ENCODE peak calls at places on chromosomes 2 and 18, in eight cellular contexts. X is PC-3, J is neural progenitor cell, D is HCT116, Q is SK-N-SH, F is hepatocyte, H is GM23248, Z is OCI-LY7. K is an unnamed sample.

GRCh38 chr2:128488429-128488828 is 169.8 kb upstream of the HS6ST1 start:
- DNase-seq in X (no peak), J (no peak), D (no peak), Q (no peak), F (no peak), H (no peak), Z (no peak), K (no peak)

GRCh38 chr2:98348066-98348561 is 1.9 kb downstream of the CNGA3 start:
- DNase-seq in X (no peak), J (peak), D (no peak), Q (peak), F (no peak), H (peak), Z (no peak), K (peak)

GRCh38 chr2:184302506-184302905 is 295.8 kb upstream of the ZNF804A start:
- DNase-seq in X (peak), J (no peak), D (no peak), Q (no peak), F (no peak), H (peak), Z (no peak), K (no peak)

GRCh38 chr18:6414118-6414722 is 491 bp downstream of the L3MBTL4 start:
- DNase-seq in X (peak), J (peak), D (no peak), Q (peak), F (peak), H (peak), Z (no peak), K (peak)

GRCh38 chr2:71154798-71155197 is 24.4 kb downstream of the MPHOSPH10 start:
- DNase-seq in X (peak), J (peak), D (peak), Q (no peak), F (peak), H (peak), Z (peak), K (peak)

GRCh38 chr2:70133521-70134348 is 46.5 kb downstream of the PCBP1 start:
- DNase-seq in X (no peak), J (no peak), D (no peak), Q (no peak), F (no peak), H (no peak), Z (no peak), K (no peak)

GRCh38 chr2:31002510-31002909 is 135.7 kb downstream of the GALNT14 start:
- DNase-seq in X (no peak), J (no peak), D (no peak), Q (peak), F (no peak), H (no peak), Z (no peak), K (no peak)

GRCh38 chr2:44707945-44708645 is 233.4 kb upstream of the SIX3 start:
- DNase-seq in X (peak), J (peak), D (no peak), Q (no peak), F (no peak), H (no peak), Z (peak), K (no peak)

GRCh38 chr2:233995985-233996384 is 54.5 kb upstream of the SPP2 start:
- DNase-seq in X (no peak), J (no peak), D (no peak), Q (no peak), F (no peak), H (peak), Z (no peak), K (no peak)

GRCh38 chr2:109662889-109663288 is 48.7 kb downstream of the SOWAHC start:
- DNase-seq in X (peak), J (no peak), D (peak), Q (no peak), F (no peak), H (no peak), Z (no peak), K (no peak)

GRCh38 chr2:25131567-25132295 is 36.6 kb downstream of the POMC start:
- DNase-seq in X (no peak), J (peak), D (no peak), Q (no peak), F (peak), H (peak), Z (no peak), K (peak)

GRCh38 chr2:144509001-144509545 is 10.8 kb downstream of the ZEB2 start:
- DNase-seq in X (no peak), J (peak), D (no peak), Q (no peak), F (no peak), H (no peak), Z (no peak), K (peak)

GRCh38 chr2:30756051-30756719 is 51.1 kb downstream of the CAPN13 start:
- DNase-seq in X (peak), J (no peak), D (no peak), Q (peak), F (peak), H (peak), Z (no peak), K (no peak)

GRCh38 chr18:4960578-4960977 is 236.5 kb downstream of the AKAIN1 start:
- DNase-seq in X (no peak), J (no peak), D (no peak), Q (no peak), F (no peak), H (no peak), Z (no peak), K (no peak)

GRCh38 chr18:70195852-70196434 is 9.5 kb downstream of the RTTN start:
- DNase-seq in X (peak), J (peak), D (no peak), Q (peak), F (peak), H (peak), Z (peak), K (peak)

GRCh38 chr18:10041180-10041579 is 127.4 kb downstream of the VAPA start:
- DNase-seq in X (no peak), J (no peak), D (no peak), Q (no peak), F (peak), H (no peak), Z (no peak), K (no peak)

GRCh38 chr2:71935291-71935848 is 212.3 kb downstream of the CYP26B1 start:
- DNase-seq in X (no peak), J (no peak), D (no peak), Q (peak), F (no peak), H (peak), Z (no peak), K (no peak)

GRCh38 chr2:171225302-171225980 is 64.7 kb upstream of the TLK1 start:
- DNase-seq in X (peak), J (no peak), D (peak), Q (no peak), F (peak), H (peak), Z (no peak), K (no peak)

GRCh38 chr2:84223191-84223590 is 235.9 kb downstream of the SUCLG1 start:
- DNase-seq in X (peak), J (no peak), D (no peak), Q (no peak), F (no peak), H (no peak), Z (no peak), K (no peak)

GRCh38 chr2:7034313-7034712 is 117.1 kb downstream of the RNF144A start:
- DNase-seq in X (peak), J (peak), D (no peak), Q (peak), F (peak), H (peak), Z (no peak), K (peak)

GRCh38 chr2:168521342-168521741 is 65.3 kb downstream of the CERS6 start:
- DNase-seq in X (no peak), J (no peak), D (no peak), Q (peak), F (no peak), H (peak), Z (no peak), K (peak)

GRCh38 chr2:85523906-85524566 is 14.9 kb upstream of the MAT2A start:
- DNase-seq in X (no peak), J (peak), D (no peak), Q (peak), F (no peak), H (peak), Z (no peak), K (no peak)

GRCh38 chr2:152025678-152026287 is 73.1 kb downstream of the CACNB4 start:
- DNase-seq in X (peak), J (peak), D (peak), Q (peak), F (peak), H (peak), Z (peak), K (peak)

GRCh38 chr2:57696016-57696415 is 350.6 kb upstream of the VRK2 start:
- DNase-seq in X (peak), J (no peak), D (peak), Q (peak), F (peak), H (peak), Z (no peak), K (no peak)

GRCh38 chr18:58911766-58912165 is 47.1 kb downstream of the ZNF532 start:
- DNase-seq in X (no peak), J (no peak), D (no peak), Q (no peak), F (peak), H (peak), Z (no peak), K (peak)

GRCh38 chr2:216792222-216793001 is 67.5 kb downstream of the TNP1 start:
- DNase-seq in X (peak), J (peak), D (no peak), Q (peak), F (peak), H (peak), Z (no peak), K (peak)

GRCh38 chr2:197879844-197880408 is 75.5 kb downstream of the PLCL1 start:
- DNase-seq in X (no peak), J (no peak), D (no peak), Q (no peak), F (no peak), H (no peak), Z (no peak), K (no peak)

DNA sequence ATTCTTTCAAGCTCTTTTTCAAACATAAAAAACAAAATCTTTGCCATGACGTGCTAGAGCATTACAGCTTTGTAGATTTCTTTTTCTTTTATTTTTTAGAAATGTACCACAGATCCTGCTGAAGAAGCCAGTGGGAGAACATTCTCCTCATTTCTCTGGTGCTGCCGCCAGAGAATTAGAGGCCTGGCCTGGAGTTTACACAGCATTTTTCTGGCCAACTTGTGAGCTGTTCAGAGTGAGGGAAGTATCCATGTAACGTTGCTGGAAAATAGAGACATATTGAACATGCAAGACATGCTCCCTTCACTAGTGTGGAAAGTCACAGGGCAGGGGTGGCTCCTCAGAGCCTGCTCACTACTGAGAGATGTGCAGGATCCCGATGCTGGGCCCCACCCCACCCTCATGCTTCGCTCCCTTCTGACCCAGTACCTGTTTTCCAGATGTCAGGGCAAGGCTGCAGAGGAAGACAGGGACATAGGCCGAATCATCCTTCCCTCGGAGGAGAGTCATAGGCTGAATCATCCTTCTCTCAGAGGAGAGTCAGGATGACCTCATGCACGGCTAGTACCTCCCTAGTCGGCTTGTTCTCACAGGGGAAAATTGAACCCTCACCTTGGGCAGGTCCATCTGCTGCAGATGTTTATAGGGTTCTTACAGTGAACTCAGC is 298.5 kb downstream of the INSIG2 start:
- DNase-seq in X (peak), J (no peak), D (peak), Q (no peak), F (no peak), H (peak), Z (no peak), K (no peak)
- TF ChIP-seq EZH2phosphoT487 in X (no peak), J (no peak), D (no peak), Q (no peak), F (no peak), H (no peak), Z (no peak), K (no peak)

GRCh38 chr2:127174977-127175376 is 45.1 kb downstream of the CYP27C1 start:
- DNase-seq in X (no peak), J (no peak), D (no peak), Q (peak), F (peak), H (peak), Z (no peak), K (no peak)
- TF ChIP-seq EZH2phosphoT487 in X (no peak), J (no peak), D (no peak), Q (no peak), F (no peak), H (no peak), Z (no peak), K (no peak)

GRCh38 chr2:177466337-177467195 is 74.0 kb downstream of the AGPS start:
- DNase-seq in X (peak), J (peak), D (no peak), Q (no peak), F (no peak), H (no peak), Z (no peak), K (peak)

GRCh38 chr2:177465400-177466138 is 73.0 kb downstream of the AGPS start:
- DNase-seq in X (no peak), J (no peak), D (no peak), Q (no peak), F (no peak), H (no peak), Z (no peak), K (peak)

GRCh38 chr2:177464549-177464948 is 72.0 kb downstream of the AGPS start:
- DNase-seq in X (no peak), J (no peak), D (no peak), Q (no peak), F (no peak), H (no peak), Z (no peak), K (no peak)

GRCh38 chr2:177455187-177455586 is 62.6 kb downstream of the AGPS start:
- DNase-seq in X (no peak), J (no peak), D (no peak), Q (no peak), F (no peak), H (no peak), Z (no peak), K (no peak)

GRCh38 chr2:177460973-177461585 is 68.5 kb downstream of the AGPS start:
- DNase-seq in X (no peak), J (no peak), D (no peak), Q (peak), F (no peak), H (no peak), Z (no peak), K (no peak)
- TF ChIP-seq EZH2phosphoT487 in X (no peak), J (no peak), D (no peak), Q (no peak), F (no peak), H (no peak), Z (no peak), K (no peak)

DNA sequence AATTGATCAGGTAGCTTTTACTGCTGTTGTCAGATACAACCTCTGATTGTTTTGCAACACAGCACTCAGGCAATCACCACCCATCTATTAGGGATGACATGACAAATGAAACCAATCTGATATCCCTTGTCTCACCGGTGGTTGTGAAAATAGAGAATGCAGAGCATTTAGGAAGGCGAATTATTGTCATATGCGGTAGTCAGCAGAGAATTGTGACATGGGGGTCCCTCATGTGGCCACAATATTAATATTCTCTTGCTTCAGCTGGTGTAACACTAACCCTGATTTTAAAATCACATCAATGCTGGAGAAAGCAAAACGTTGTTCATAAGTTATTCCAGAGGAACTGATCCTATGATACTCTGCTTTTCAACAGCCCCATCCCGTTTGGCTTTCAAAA is 416.4 kb upstream of the GYPC start:
- DNase-seq in X (no peak), J (no peak), D (no peak), Q (no peak), F (no peak), H (no peak), Z (no peak), K (no peak)
- TF ChIP-seq EZH2phosphoT487 in X (no peak), J (no peak), D (no peak), Q (no peak), F (no peak), H (no peak), Z (no peak), K (no peak)

DNA sequence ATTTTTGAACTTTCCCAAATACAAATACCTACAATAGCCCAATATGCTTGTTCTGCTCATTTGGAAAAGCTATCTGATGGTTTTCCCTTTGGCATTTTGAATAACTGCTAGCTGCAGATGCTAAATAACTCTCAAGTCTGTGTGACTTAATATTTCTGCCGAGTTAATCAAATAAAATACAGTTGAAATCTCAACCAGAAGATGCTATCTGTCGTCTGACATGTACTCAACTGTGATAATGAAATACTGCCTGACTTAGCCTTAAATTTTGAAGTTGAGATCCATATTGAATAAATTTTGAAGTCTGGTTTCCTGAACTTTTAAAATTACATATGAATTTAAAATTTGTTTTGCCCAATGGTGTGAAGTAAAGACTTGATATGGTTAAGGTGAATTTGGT is 204.4 kb upstream of the MEX3C start:
- DNase-seq in X (no peak), J (no peak), D (no peak), Q (no peak), F (no peak), H (no peak), Z (no peak), K (no peak)
- TF ChIP-seq EZH2phosphoT487 in X (no peak), J (no peak), D (no peak), Q (no peak), F (no peak), H (no peak), Z (no peak), K (no peak)